ENCODE peak calls at places on chromosomes 6 and 20, in four cellular contexts. One of them, this sample, is unnamed.

GRCh38 chr20:24773168-24773567 is 175.9 kb upstream of the CST7 start:
- DNase-seq in stimulated activated CD4-positive, alpha-beta T cell treated with anti-CD3 and anti-CD28 coated beads, Interleukin-1b, Interleukin-23, amount 100 ng/mL, for 24 hours: no peak
- DNase-seq in amygdala: no peak
- DNase-seq in activated T-helper 1 cell treated with Interleukin-2 at 50 U/mL for 16 hours: no peak
- DNase-seq in this sample: no peak

GRCh38 chr6:108477034-108477433 is 83.7 kb upstream of the FOXO3 start:
- DNase-seq in amygdala: no peak
- DNase-seq in stimulated activated CD4-positive, alpha-beta T cell treated with anti-CD3 and anti-CD28 coated beads, Interleukin-1b, Interleukin-23, amount 100 ng/mL, for 24 hours: no peak
- DNase-seq in activated T-helper 1 cell treated with Interleukin-2 at 50 U/mL for 16 hours: no peak
- DNase-seq in this sample: no peak

GRCh38 chr6:47288245-47289090 is 21.2 kb downstream of the TNFRSF21 start:
- DNase-seq in amygdala: no peak
- DNase-seq in activated T-helper 1 cell treated with Interleukin-2 at 50 U/mL for 16 hours: no peak
- DNase-seq in stimulated activated CD4-positive, alpha-beta T cell treated with anti-CD3 and anti-CD28 coated beads, Interleukin-1b, Interleukin-23, amount 100 ng/mL, for 24 hours: no peak
- DNase-seq in this sample: no peak

GRCh38 chr20:58987790-58988564 is 6.9 kb downstream of the NELFCD start:
- DNase-seq in stimulated activated CD4-positive, alpha-beta T cell treated with anti-CD3 and anti-CD28 coated beads, Interleukin-1b, Interleukin-23, amount 100 ng/mL, for 24 hours: no peak
- DNase-seq in amygdala: no peak
- DNase-seq in activated T-helper 1 cell treated with Interleukin-2 at 50 U/mL for 16 hours: no peak
- DNase-seq in this sample: no peak

GRCh38 chr6:26514984-26515383 is 14.9 kb downstream of the BTN1A1 start:
- DNase-seq in amygdala: no peak
- DNase-seq in activated T-helper 1 cell treated with Interleukin-2 at 50 U/mL for 16 hours: no peak
- DNase-seq in stimulated activated CD4-positive, alpha-beta T cell treated with anti-CD3 and anti-CD28 coated beads, Interleukin-1b, Interleukin-23, amount 100 ng/mL, for 24 hours: no peak
- DNase-seq in this sample: no peak

GRCh38 chr6:99119109-99120031 is 171.6 kb upstream of the FBXL4 start:
- DNase-seq in amygdala: no peak
- DNase-seq in activated T-helper 1 cell treated with Interleukin-2 at 50 U/mL for 16 hours: no peak
- DNase-seq in stimulated activated CD4-positive, alpha-beta T cell treated with anti-CD3 and anti-CD28 coated beads, Interleukin-1b, Interleukin-23, amount 100 ng/mL, for 24 hours: no peak
- DNase-seq in this sample: no peak

GRCh38 chr6:170152111-170152926 is 138.6 kb downstream of the DLL1 start:
- DNase-seq in amygdala: peak; percentile 40
- DNase-seq in stimulated activated CD4-positive, alpha-beta T cell treated with anti-CD3 and anti-CD28 coated beads, Interleukin-1b, Interleukin-23, amount 100 ng/mL, for 24 hours: no peak
- DNase-seq in activated T-helper 1 cell treated with Interleukin-2 at 50 U/mL for 16 hours: no peak
- DNase-seq in this sample: no peak

GRCh38 chr20:17849901-17850673 is 118.5 kb downstream of the SNX5 start:
- DNase-seq in amygdala: no peak
- DNase-seq in activated T-helper 1 cell treated with Interleukin-2 at 50 U/mL for 16 hours: no peak
- DNase-seq in stimulated activated CD4-positive, alpha-beta T cell treated with anti-CD3 and anti-CD28 coated beads, Interleukin-1b, Interleukin-23, amount 100 ng/mL, for 24 hours: no peak
- DNase-seq in this sample: no peak

GRCh38 chr6:31958412-31958740 is 395 bp downstream of the NELFE start:
- DNase-seq in activated T-helper 1 cell treated with Interleukin-2 at 50 U/mL for 16 hours: no peak
- DNase-seq in stimulated activated CD4-positive, alpha-beta T cell treated with anti-CD3 and anti-CD28 coated beads, Interleukin-1b, Interleukin-23, amount 100 ng/mL, for 24 hours: no peak
- DNase-seq in amygdala: no peak
- DNase-seq in this sample: no peak

GRCh38 chr20:38857703-38858102 is 52.2 kb downstream of the PPP1R16B start:
- DNase-seq in stimulated activated CD4-positive, alpha-beta T cell treated with anti-CD3 and anti-CD28 coated beads, Interleukin-1b, Interleukin-23, amount 100 ng/mL, for 24 hours: no peak
- DNase-seq in activated T-helper 1 cell treated with Interleukin-2 at 50 U/mL for 16 hours: no peak
- DNase-seq in amygdala: no peak
- DNase-seq in this sample: no peak

This sample was measured in T-helper 22 cell.